ENCODE peak calls at places on chromosomes 1 and 21, in seven cellular contexts. K is stomach, X is cardiac muscle cell, O is transverse colon, V is fibroblast of lung, Q is adrenal gland, G is PC-9. D is an unnamed sample.

GRCh38 chr21:35298757-35299156 is 249.7 kb upstream of the RUNX1 start:
- DNase-seq in K (no peak), Q (no peak), G (no peak), V (no peak), O (no peak), X (no peak), D (no peak)

GRCh38 chr21:42073140-42074099 is 2.3 kb downstream of the UMODL1 start:
- DNase-seq in G (no peak), O (no peak), X (no peak), V (no peak), K (no peak), Q (no peak), D (no peak)

GRCh38 chr1:236604218-236605029 is at the start of gene HEATR1:
- DNase-seq in X (peak; percentile 96), G (peak; percentile 88), K (peak; percentile 94), V (peak; percentile 98), Q (peak; percentile 94), O (peak; percentile 94), D (peak; percentile 96)

GRCh38 chr1:119622694-119623515 is 25.2 kb downstream of the ZNF697 start:
- DNase-seq in X (no peak), O (no peak), G (no peak), K (no peak), V (no peak), Q (no peak), D (no peak)

GRCh38 chr1:113036639-113037321 is 36.2 kb upstream of the LRIG2 start:
- DNase-seq in Q (no peak), V (no peak), G (no peak), K (no peak), X (no peak), O (no peak), D (no peak)

GRCh38 chr1:157490337-157491165 is 61.8 kb downstream of the FCRL5 start:
- DNase-seq in X (peak; percentile 82), O (peak; percentile 88), Q (peak; percentile 61), V (peak; percentile 9), G (no peak), K (peak; percentile 80), D (peak; percentile 79)

GRCh38 chr1:221648201-221648600 is 93.7 kb downstream of the DUSP10 start:
- DNase-seq in Q (no peak), O (no peak), G (peak; percentile 48), K (no peak), V (no peak), X (no peak), D (no peak)

GRCh38 chr1:84611796-84612195 is 37.6 kb upstream of the CTBS start:
- DNase-seq in O (no peak), Q (no peak), V (peak; percentile 63), K (no peak), X (no peak), G (no peak), D (no peak)

GRCh38 chr1:41444246-41444645 is 40.2 kb downstream of the EDN2 start:
- DNase-seq in O (no peak), K (no peak), X (no peak), V (no peak), G (no peak), Q (no peak), D (no peak)

GRCh38 chr1:203628997-203629508 is 2.4 kb downstream of the ATP2B4 start:
- DNase-seq in G (no peak), V (peak; percentile 18), Q (no peak), O (no peak), K (no peak), X (no peak), D (no peak)

GRCh38 chr1:51570063-51570720 is 46.7 kb upstream of the OSBPL9 start:
- DNase-seq in X (no peak), Q (no peak), O (no peak), K (no peak), V (no peak), G (peak; percentile 94), D (no peak)

GRCh38 chr1:211313392-211313791 is 13.2 kb upstream of the TRAF5 start:
- DNase-seq in O (no peak), V (no peak), Q (no peak), G (no peak), X (no peak), K (no peak), D (no peak)

GRCh38 chr1:41485605-41486004 is 1.1 kb upstream of the EDN2 start:
- DNase-seq in Q (no peak), O (no peak), G (peak; percentile 66), K (no peak), X (no peak), V (peak; percentile 81), D (no peak)

GRCh38 chr1:226023735-226024134 is 24.6 kb upstream of the SDE2 start:
- DNase-seq in Q (no peak), K (no peak), G (no peak), O (no peak), V (no peak), X (no peak), D (no peak)

GRCh38 chr1:94855307-94855700 is 35.1 kb downstream of the SLC44A3 start:
- DNase-seq in Q (no peak), G (no peak), V (peak; percentile 58), K (no peak), O (no peak), X (no peak), D (no peak)
- H3K4me1 ChIP-seq in Q (peaks cover 19% of the 10 kb centered on the region), G (peaks cover 65% of the 10 kb centered on the region), V (peaks cover 7% of the 10 kb centered on the region), K (peaks cover 24% of the 10 kb centered on the region), O (peaks cover 27% of the 10 kb centered on the region), X (peaks cover 4% of the 10 kb centered on the region), D (peaks cover 9% of the 10 kb centered on the region)

GRCh38 chr1:3058263-3059030 is 10.6 kb upstream of the PRDM16 start:
- DNase-seq in V (no peak), K (peak; percentile 11), X (no peak), G (no peak), Q (peak; percentile 5), O (no peak), D (no peak)

GRCh38 chr1:3061981-3062615 is 6.9 kb upstream of the PRDM16 start:
- DNase-seq in X (no peak), K (peak; percentile 25), V (no peak), O (no peak), Q (peak; percentile 8), G (no peak), D (peak; percentile 32)

GRCh38 chr1:3060601-3061551 is 8.1 kb upstream of the PRDM16 start:
- DNase-seq in V (peak; percentile 28), O (no peak), X (no peak), K (peak; percentile 25), G (no peak), Q (peak; percentile 9), D (peak; percentile 28)

GRCh38 chr1:3061566-3061965 is 7.4 kb upstream of the PRDM16 start:
- DNase-seq in X (no peak), V (no peak), Q (peak; percentile 2), G (no peak), O (no peak), K (peak; percentile 21), D (peak; percentile 18)

DNA sequence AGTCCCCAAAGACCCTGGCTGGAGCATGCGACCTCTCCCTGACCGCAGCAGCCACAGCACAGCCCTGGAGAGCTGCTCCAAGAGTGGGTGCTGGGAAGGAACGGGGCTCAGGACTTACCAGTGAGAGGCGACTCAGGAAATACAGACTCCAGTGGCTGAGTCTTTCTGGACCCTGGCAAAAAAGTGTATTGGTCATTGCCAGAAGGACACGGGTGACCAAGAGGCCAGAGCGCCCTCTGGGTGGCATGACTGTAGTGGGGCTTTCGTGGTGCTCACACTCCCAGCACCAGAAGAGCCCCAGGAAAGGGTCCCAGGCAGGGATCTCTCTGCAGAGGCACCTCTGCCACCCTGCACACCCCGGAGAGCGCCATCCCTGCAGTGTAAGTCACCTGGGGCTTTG is 8.9 kb upstream of the PRDM16 start:
- DNase-seq in V (no peak), G (no peak), K (peak; percentile 24), O (no peak), X (no peak), Q (peak; percentile 6), D (peak; percentile 13)
- TF ChIP-seq CTCF in V (no peak), G (no peak), K (no peak), O (no peak), X (no peak), Q (no peak), D (no peak)

GRCh38 chr1:228792601-228793000 is 57.3 kb downstream of the RHOU start:
- DNase-seq in G (no peak), V (no peak), Q (no peak), O (no peak), X (peak; percentile 58), K (no peak), D (no peak)

GRCh38 chr1:228793032-228793431 is 57.8 kb downstream of the RHOU start:
- DNase-seq in V (no peak), G (no peak), Q (no peak), K (no peak), X (no peak), O (no peak), D (no peak)

GRCh38 chr1:228795578-228795977 is 60.3 kb downstream of the RHOU start:
- DNase-seq in G (no peak), O (no peak), V (no peak), X (no peak), Q (no peak), K (no peak), D (no peak)

GRCh38 chr1:228794810-228795209 is 59.5 kb downstream of the RHOU start:
- DNase-seq in G (no peak), Q (no peak), X (no peak), V (no peak), O (no peak), K (no peak), D (no peak)

DNA sequence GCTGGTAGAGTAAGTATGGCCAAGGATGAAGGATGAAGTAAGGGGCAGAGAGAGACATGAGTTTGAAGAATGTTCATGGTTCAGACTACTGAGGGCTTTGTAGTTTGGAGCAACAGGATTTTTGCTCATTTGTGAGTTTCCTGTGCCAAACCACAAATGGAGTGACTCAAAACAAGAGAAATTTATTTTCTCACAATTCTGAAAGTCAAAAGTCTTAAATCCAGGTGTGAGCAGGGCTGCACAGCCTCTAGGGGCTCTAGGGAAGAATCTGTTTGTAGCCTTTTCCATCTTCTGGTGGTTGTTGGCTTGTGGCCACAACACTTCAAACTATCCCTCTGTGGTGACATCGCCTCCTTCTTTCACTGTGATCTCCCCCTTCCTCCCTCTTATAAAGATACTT is 58.9 kb downstream of the RHOU start:
- DNase-seq in O (no peak), G (no peak), Q (no peak), V (peak; percentile 40), X (no peak), K (no peak), D (no peak)
- H3K4me1 ChIP-seq in O (peaks cover 4% of the 10 kb centered on the region), G (no peaks in the 10 kb centered on the region), Q (no peaks in the 10 kb centered on the region), V (no peaks in the 10 kb centered on the region), X (peaks cover 12% of the 10 kb centered on the region), K (no peaks in the 10 kb centered on the region), D (no peaks in the 10 kb centered on the region)

GRCh38 chr1:166789286-166789685 is 50.0 kb upstream of the POGK start:
- DNase-seq in G (no peak), X (no peak), Q (no peak), V (no peak), K (no peak), O (no peak), D (no peak)
- TF ChIP-seq CTCF in G (no peak), X (no peak), Q (no peak), V (no peak), K (no peak), O (no peak), D (no peak)

DNA sequence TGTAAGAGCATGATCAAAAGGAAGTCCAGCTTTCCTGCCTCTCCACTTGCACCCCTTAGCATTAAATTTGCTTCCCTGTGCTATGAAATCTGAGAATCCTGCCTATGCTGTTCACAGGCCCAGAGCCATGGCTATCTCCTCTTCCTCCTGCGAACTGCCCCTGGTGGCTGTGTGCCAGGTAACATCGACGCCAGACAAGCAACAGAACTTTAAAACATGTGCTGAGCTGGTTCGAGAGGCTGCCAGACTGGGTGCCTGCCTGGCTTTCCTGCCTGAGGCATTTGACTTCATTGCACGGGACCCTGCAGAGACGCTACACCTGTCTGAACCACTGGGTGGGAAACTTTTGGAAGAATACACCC is 1.1 kb downstream of the NIT1 start:
- DNase-seq in G (no peak), V (no peak), X (no peak), Q (peak; percentile 78), K (peak; percentile 43), O (peak; percentile 48), D (no peak)
- H3K4me1 ChIP-seq in G (peaks cover 41% of the 10 kb centered on the region), V (peaks cover 15% of the 10 kb centered on the region), X (peaks cover 15% of the 10 kb centered on the region), Q (peaks cover 57% of the 10 kb centered on the region), K (peaks cover 74% of the 10 kb centered on the region), O (peaks cover 49% of the 10 kb centered on the region), D (peaks cover 17% of the 10 kb centered on the region)

D was measured in Caco-2.